ENCODE peak calls at places on chromosomes 6 and 20, in six cellular contexts. G is memory B cell; X is ascending aorta; N is activated CD8-positive, alpha-beta memory T cell treated with anti-CD3 and anti-CD28 coated beads for 24 hours; E is mucosa of gallbladder; P is HTR-8/SVneo. A is an unnamed sample.

GRCh38 chr6:35300848-35301247 is 3.2 kb downstream of the DEF6 start:
- DNase-seq in X (no peak), E (no peak), G (no peak), N (no peak), P (no peak), A (no peak)

GRCh38 chr6:79301290-79301689 is 66.8 kb upstream of the HMGN3 start:
- DNase-seq in N (no peak), X (no peak), P (no peak), G (no peak), E (no peak), A (no peak)

GRCh38 chr20:14877616-14878015 is 540.2 kb upstream of the FLRT3 start:
- DNase-seq in G (no peak), P (no peak), X (no peak), N (no peak), E (no peak), A (no peak)

GRCh38 chr20:32652739-32653526 is 20.8 kb downstream of the C20orf203 start:
- DNase-seq in X (peak), P (peak), N (peak), G (peak), E (peak), A (peak)

GRCh38 chr6:17311595-17312311 is 30.6 kb downstream of the RBM24 start:
- DNase-seq in P (no peak), E (no peak), G (no peak), N (no peak), X (no peak), A (no peak)

GRCh38 chr20:32332614-32333013 is 25.5 kb upstream of the ASXL1 start:
- DNase-seq in P (no peak), X (no peak), N (no peak), E (peak), G (no peak), A (no peak)

GRCh38 chr6:20652691-20653479 is 118.6 kb downstream of the CDKAL1 start:
- DNase-seq in G (no peak), E (no peak), X (no peak), P (peak), N (no peak), A (no peak)

GRCh38 chr20:45373353-45374100 is 4.6 kb downstream of the TP53TG5 start:
- DNase-seq in G (peak), P (peak), X (no peak), E (peak), N (peak), A (peak)

GRCh38 chr6:41548098-41548840 is 2.1 kb downstream of the FOXP4 start:
- DNase-seq in P (no peak), X (no peak), N (peak), G (peak), E (no peak), A (no peak)

GRCh38 chr6:3228046-3228671 is 706 bp upstream of the TUBB2B start:
- DNase-seq in G (peak), P (no peak), X (no peak), N (peak), E (no peak), A (no peak)

GRCh38 chr6:89257781-89258180 is 40.6 kb upstream of the GABRR1 start:
- DNase-seq in G (no peak), X (no peak), P (no peak), E (no peak), N (peak), A (no peak)

GRCh38 chr6:35049346-35049745 is 91.8 kb downstream of the TCP11 start:
- DNase-seq in P (no peak), G (no peak), N (no peak), X (no peak), E (no peak), A (no peak)

GRCh38 chr6:167330745-167331144 is 5.9 kb downstream of the TTLL2 start:
- DNase-seq in G (no peak), E (peak), X (no peak), P (no peak), N (peak), A (no peak)

GRCh38 chr20:61639200-61639599 is 387.1 kb downstream of the CDH4 start:
- DNase-seq in X (no peak), N (no peak), G (no peak), P (no peak), E (no peak), A (no peak)

GRCh38 chr6:57222684-57223077 is 574 bp upstream of the RAB23 start:
- DNase-seq in N (no peak), X (no peak), P (no peak), G (no peak), E (no peak), A (no peak)

GRCh38 chr6:111715321-111715720 is 109.6 kb upstream of the TRAF3IP2 start:
- DNase-seq in G (no peak), N (peak), E (no peak), X (no peak), P (no peak), A (no peak)

GRCh38 chr6:13038315-13039261 is 289.7 kb downstream of the TBC1D7 start:
- DNase-seq in E (no peak), X (no peak), N (no peak), G (no peak), P (no peak), A (no peak)

GRCh38 chr20:3731944-3732326 is 550 bp upstream of the HSPA12B start:
- DNase-seq in G (no peak), P (no peak), X (no peak), N (no peak), E (no peak), A (no peak)

GRCh38 chr6:113894712-113895674 is 37.8 kb downstream of the MARCKS start:
- DNase-seq in E (no peak), N (no peak), P (no peak), X (no peak), G (no peak), A (no peak)

A was measured in GOT3.